ENCODE peak calls at places on chromosomes 13 and 19, in five cellular contexts. O, E, J, C and V are unnamed samples.

GRCh38 chr19:44587863-44588752 is 25.3 kb upstream of the IGSF23 start:
- DNase-seq in O (no peak), E (no peak), C (no peak), J (no peak), V (no peak)

GRCh38 chr13:99448586-99448985 is 52.7 kb upstream of the TM9SF2 start:
- DNase-seq in E (no peak), C (no peak), J (no peak), O (no peak), V (no peak)

GRCh38 chr13:74556002-74556551 is 421.9 kb upstream of the KLF12 start:
- DNase-seq in O (no peak), E (no peak), C (no peak), J (no peak), V (no peak)

GRCh38 chr19:38557205-38557799 is 60.5 kb downstream of the MAP4K1 start:
- DNase-seq in C (peak; percentile 29), O (no peak), J (no peak), E (no peak), V (no peak)

GRCh38 chr19:46470376-46470775 is 987 bp downstream of the PNMA8A start:
- DNase-seq in O (no peak), E (no peak), J (no peak), C (no peak), V (no peak)

GRCh38 chr13:33556828-33557227 is 261.1 kb upstream of the RFC3 start:
- DNase-seq in O (no peak), E (no peak), C (no peak), J (no peak), V (no peak)

GRCh38 chr13:93505104-93505952 is 278.7 kb downstream of the GPC6 start:
- DNase-seq in C (no peak), O (no peak), E (no peak), J (no peak), V (no peak)

GRCh38 chr13:32267836-32268439 is 47.2 kb downstream of the ZAR1L start:
- DNase-seq in E (peak; percentile 13), C (no peak), J (no peak), O (peak; percentile 6), V (no peak)

GRCh38 chr19:45790942-45791341 is 1.7 kb downstream of the DMWD start:
- DNase-seq in E (peak; percentile 54), C (peak; percentile 55), J (no peak), O (no peak), V (no peak)

GRCh38 chr19:1315470-1316166 is 29.9 kb downstream of the EFNA2 start:
- DNase-seq in E (no peak), J (peak; percentile 84), C (no peak), O (no peak), V (no peak)

GRCh38 chr19:2044709-2045500 is 6.1 kb downstream of the MKNK2 start:
- DNase-seq in O (no peak), J (no peak), C (no peak), E (no peak), V (no peak)

GRCh38 chr19:46614114-46614701 is 10.7 kb downstream of the PTGIR start:
- DNase-seq in C (peak; percentile 68), O (peak; percentile 72), E (no peak), J (peak; percentile 94), V (no peak)

GRCh38 chr19:35715981-35716734 is 1.6 kb upstream of the KMT2B start:
- DNase-seq in J (peak; percentile 88), O (no peak), C (no peak), E (no peak), V (no peak)